ENCODE peak calls at places on chromosomes 16 and 17, in seven cellular contexts. F is HEK293T, A is D721Med, D is RCC 7860, C is PC-9, M is BE2C, R is OCI-LY7. Q is an unnamed sample.

GRCh38 chr17:14737984-14738651 is 437.2 kb downstream of the HS3ST3B1 start:
- DNase-seq in F (peak; percentile 23), A (no peak), D (peak; percentile 73), C (peak; percentile 57), M (no peak), R (peak; percentile 44), Q (no peak)

GRCh38 chr17:81286491-81287145 is 8.5 kb downstream of the SLC38A10 start:
- DNase-seq in F (no peak), A (no peak), D (no peak), C (no peak), M (no peak), R (no peak), Q (no peak)

GRCh38 chr17:15657868-15658775 is 26.0 kb downstream of the TRIM16 start:
- DNase-seq in F (no peak), A (no peak), D (no peak), C (peak; percentile 66), M (no peak), R (no peak), Q (no peak)

GRCh38 chr16:57533618-57534336 is 2.6 kb downstream of the CCDC102A start:
- DNase-seq in F (peak; percentile 4), A (no peak), D (no peak), C (peak; percentile 24), M (peak; percentile 81), R (no peak), Q (peak; percentile 62)

GRCh38 chr16:59886021-59886420 is 1151.9 kb upstream of the GOT2 start:
- DNase-seq in F (no peak), A (no peak), D (no peak), C (no peak), M (no peak), R (no peak), Q (no peak)

GRCh38 chr17:7156342-7156940 is 22.7 kb downstream of the ASGR1 start:
- DNase-seq in F (no peak), A (no peak), D (no peak), C (no peak), M (no peak), R (no peak), Q (no peak)

GRCh38 chr16:67857547-67858233 is 10.2 kb upstream of the CENPT start:
- DNase-seq in F (no peak), A (no peak), D (peak; percentile 90), C (peak; percentile 88), M (no peak), R (no peak), Q (no peak)

GRCh38 chr17:8991514-8992285 is 26.2 kb upstream of the PIK3R5 start:
- DNase-seq in F (peak; percentile 70), A (no peak), D (peak; percentile 14), C (peak; percentile 61), M (peak; percentile 21), R (peak; percentile 63), Q (peak; percentile 88)

GRCh38 chr17:28527181-28527681 is 21.1 kb downstream of the FOXN1 start:
- DNase-seq in F (no peak), A (no peak), D (no peak), C (no peak), M (no peak), R (no peak), Q (no peak)

Q was measured in Karpas-422.